ENCODE peak calls at places on chromosomes 13 and 19, in five cellular contexts. One of them, this sample, is unnamed.
A peak's percentile ranks its signal among the peaks of the same experiment; 100 is the strongest.

GRCh38 chr13:19810996-19811881 is 28.5 kb upstream of the PSPC1 start:
- DNase-seq in spleen: peak; percentile 7
- DNase-seq in mucosa of descending colon: no peak
- DNase-seq in cardiac fibroblast: peak; percentile 22
- DNase-seq in choroid plexus epithelial cell: peak; percentile 67
- DNase-seq in this sample: peak; percentile 9

GRCh38 chr19:51341066-51341465 is 873 bp downstream of the VSIG10L start:
- DNase-seq in spleen: no peak
- DNase-seq in mucosa of descending colon: peak; percentile 62
- DNase-seq in cardiac fibroblast: no peak
- DNase-seq in choroid plexus epithelial cell: no peak
- DNase-seq in this sample: no peak

GRCh38 chr19:1173845-1174809 is at the start of gene SBNO2:
- DNase-seq in spleen: peak; percentile 96
- DNase-seq in mucosa of descending colon: peak; percentile 93
- DNase-seq in cardiac fibroblast: peak; percentile 88
- DNase-seq in choroid plexus epithelial cell: peak; percentile 88
- DNase-seq in this sample: peak; percentile 82

GRCh38 chr19:18373892-18374629 is 11.9 kb upstream of the GDF15 start:
- DNase-seq in spleen: peak; percentile 96
- DNase-seq in mucosa of descending colon: peak; percentile 95
- DNase-seq in cardiac fibroblast: peak; percentile 99
- DNase-seq in choroid plexus epithelial cell: peak; percentile 100
- DNase-seq in this sample: peak; percentile 97

GRCh38 chr13:41581884-41582547 is 124.7 kb downstream of the RGCC start:
- DNase-seq in spleen: no peak
- DNase-seq in mucosa of descending colon: no peak
- DNase-seq in cardiac fibroblast: peak; percentile 45
- DNase-seq in choroid plexus epithelial cell: peak; percentile 52
- DNase-seq in this sample: no peak

GRCh38 chr13:38386421-38386820 is 36.8 kb downstream of the UFM1 start:
- DNase-seq in spleen: no peak
- DNase-seq in mucosa of descending colon: no peak
- DNase-seq in cardiac fibroblast: peak; percentile 50
- DNase-seq in choroid plexus epithelial cell: peak; percentile 60
- DNase-seq in this sample: peak; percentile 75

GRCh38 chr13:109874921-109875454 is 88.6 kb upstream of the IRS2 start:
- DNase-seq in spleen: no peak
- DNase-seq in mucosa of descending colon: no peak
- DNase-seq in cardiac fibroblast: peak; percentile 79
- DNase-seq in choroid plexus epithelial cell: peak; percentile 85
- DNase-seq in this sample: peak; percentile 76

GRCh38 chr19:49528211-49528771 is 488 bp downstream of the RCN3 start:
- DNase-seq in spleen: peak; percentile 77
- DNase-seq in mucosa of descending colon: no peak
- DNase-seq in cardiac fibroblast: peak; percentile 77
- DNase-seq in choroid plexus epithelial cell: peak; percentile 49
- DNase-seq in this sample: peak; percentile 81

GRCh38 chr13:109479991-109480696 is 306.2 kb downstream of the IRS2 start:
- DNase-seq in spleen: no peak
- DNase-seq in mucosa of descending colon: no peak
- DNase-seq in cardiac fibroblast: peak; percentile 74
- DNase-seq in choroid plexus epithelial cell: peak; percentile 89
- DNase-seq in this sample: peak; percentile 51

GRCh38 chr19:14516746-14517438 is 1.3 kb downstream of the DNAJB1 start:
- DNase-seq in spleen: no peak
- DNase-seq in mucosa of descending colon: no peak
- DNase-seq in cardiac fibroblast: no peak
- DNase-seq in choroid plexus epithelial cell: no peak
- DNase-seq in this sample: no peak

GRCh38 chr19:10292789-10293636 is 3.3 kb downstream of the ICAM5 start:
- DNase-seq in spleen: no peak
- DNase-seq in mucosa of descending colon: peak; percentile 66
- DNase-seq in cardiac fibroblast: no peak
- DNase-seq in choroid plexus epithelial cell: no peak
- DNase-seq in this sample: no peak

GRCh38 chr19:10290876-10291553 is 1.3 kb downstream of the ICAM5 start:
- DNase-seq in spleen: peak; percentile 88
- DNase-seq in mucosa of descending colon: peak; percentile 86
- DNase-seq in cardiac fibroblast: peak; percentile 44
- DNase-seq in choroid plexus epithelial cell: peak; percentile 59
- DNase-seq in this sample: peak; percentile 41

GRCh38 chr19:10291554-10292205 is 1.9 kb downstream of the ICAM5 start:
- DNase-seq in spleen: no peak
- DNase-seq in mucosa of descending colon: peak; percentile 61
- DNase-seq in cardiac fibroblast: no peak
- DNase-seq in choroid plexus epithelial cell: no peak
- DNase-seq in this sample: no peak

GRCh38 chr19:10293637-10294367 is 4.0 kb downstream of the ICAM5 start:
- DNase-seq in spleen: no peak
- DNase-seq in mucosa of descending colon: no peak
- DNase-seq in cardiac fibroblast: no peak
- DNase-seq in choroid plexus epithelial cell: no peak
- DNase-seq in this sample: no peak

GRCh38 chr19:10292206-10292788 is 2.5 kb downstream of the ICAM5 start:
- DNase-seq in spleen: peak; percentile 91
- DNase-seq in mucosa of descending colon: peak; percentile 93
- DNase-seq in cardiac fibroblast: peak; percentile 63
- DNase-seq in choroid plexus epithelial cell: peak; percentile 88
- DNase-seq in this sample: peak; percentile 70
- H3K4me3 ChIP-seq in spleen: peak overlapping the region; percentile 70
- H3K4me3 ChIP-seq in mucosa of descending colon: no peak overlapping the region
- H3K4me3 ChIP-seq in cardiac fibroblast: peak overlapping the region; percentile 47
- H3K4me3 ChIP-seq in choroid plexus epithelial cell: peak overlapping the region; percentile 60
- H3K4me3 ChIP-seq in this sample: peak overlapping the region; percentile 58

DNA sequence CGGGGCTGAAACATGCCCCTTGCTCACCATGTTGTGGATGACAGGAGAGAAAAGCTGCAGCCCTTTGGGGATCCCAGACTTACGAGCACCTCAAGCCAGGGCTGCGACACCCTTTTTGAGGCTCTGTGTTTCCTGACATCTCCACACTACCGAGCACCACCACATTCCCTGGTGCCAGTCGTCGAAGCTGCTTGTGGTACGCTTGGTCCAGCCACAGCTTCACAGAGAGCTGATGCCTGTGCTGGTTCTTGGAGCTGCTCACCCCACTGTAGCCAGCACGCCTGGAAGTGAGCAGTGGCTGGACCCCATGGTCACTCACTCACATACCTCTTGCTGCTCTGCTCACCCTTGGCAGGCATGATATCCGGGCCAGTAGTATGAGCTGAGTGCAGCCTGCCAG is 367.5 kb downstream of the SLITRK6 start:
- DNase-seq in spleen: no peak
- DNase-seq in mucosa of descending colon: no peak
- DNase-seq in cardiac fibroblast: no peak
- DNase-seq in choroid plexus epithelial cell: no peak
- DNase-seq in this sample: no peak
- TF ChIP-seq CTCF in spleen: no peak
- TF ChIP-seq CTCF in mucosa of descending colon: no peak
- TF ChIP-seq CTCF in cardiac fibroblast: no peak
- TF ChIP-seq CTCF in choroid plexus epithelial cell: no peak
- TF ChIP-seq CTCF in this sample: no peak

DNA sequence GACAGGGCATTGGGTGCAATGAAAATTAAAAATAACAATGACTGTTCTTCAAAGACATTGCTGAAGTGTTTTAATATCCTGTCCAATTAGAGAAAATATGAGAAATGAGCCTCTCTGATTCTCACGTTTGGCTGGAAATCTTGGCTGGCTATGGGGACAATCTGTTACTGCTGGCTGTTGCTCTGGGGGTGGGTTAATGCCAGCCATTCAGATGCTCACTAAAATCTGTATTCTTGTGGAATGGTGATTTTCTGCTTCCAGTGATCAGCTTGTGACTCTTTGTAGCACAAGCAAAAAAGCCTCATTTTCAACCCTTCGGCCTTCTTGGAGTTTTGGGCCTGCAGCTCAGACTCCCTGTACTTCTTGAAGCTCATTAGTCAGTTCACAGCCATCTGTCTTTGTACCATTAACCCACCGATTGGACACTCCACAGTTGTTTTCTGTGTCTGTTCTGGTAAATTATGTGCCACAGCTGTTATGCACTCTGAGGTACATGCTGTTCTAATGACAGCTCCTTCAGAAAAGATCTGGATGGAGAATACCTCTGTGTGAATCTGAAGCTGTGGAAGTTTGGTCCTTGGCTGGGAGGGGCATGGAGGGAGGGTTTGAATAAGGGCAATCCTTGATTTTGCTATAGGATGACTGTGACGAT is 310.7 kb downstream of the LMO7 start:
- DNase-seq in spleen: no peak
- DNase-seq in mucosa of descending colon: no peak
- DNase-seq in cardiac fibroblast: no peak
- DNase-seq in choroid plexus epithelial cell: no peak
- DNase-seq in this sample: no peak
- H3K4me3 ChIP-seq in spleen: no peak overlapping the region
- H3K4me3 ChIP-seq in mucosa of descending colon: no peak overlapping the region
- H3K4me3 ChIP-seq in cardiac fibroblast: no peak overlapping the region
- H3K4me3 ChIP-seq in choroid plexus epithelial cell: no peak overlapping the region
- H3K4me3 ChIP-seq in this sample: no peak overlapping the region

GRCh38 chr13:26111797-26112196 is 60.0 kb upstream of the SHISA2 start:
- DNase-seq in spleen: no peak
- DNase-seq in mucosa of descending colon: no peak
- DNase-seq in cardiac fibroblast: no peak
- DNase-seq in choroid plexus epithelial cell: no peak
- DNase-seq in this sample: no peak

GRCh38 chr13:26117620-26118019 is 65.8 kb upstream of the SHISA2 start:
- DNase-seq in spleen: no peak
- DNase-seq in mucosa of descending colon: no peak
- DNase-seq in cardiac fibroblast: no peak
- DNase-seq in choroid plexus epithelial cell: no peak
- DNase-seq in this sample: no peak

GRCh38 chr13:26112843-26113242 is 61.0 kb upstream of the SHISA2 start:
- DNase-seq in spleen: no peak
- DNase-seq in mucosa of descending colon: no peak
- DNase-seq in cardiac fibroblast: peak; percentile 7
- DNase-seq in choroid plexus epithelial cell: peak; percentile 51
- DNase-seq in this sample: no peak
- TF ChIP-seq CTCF in spleen: no peak
- TF ChIP-seq CTCF in mucosa of descending colon: no peak
- TF ChIP-seq CTCF in cardiac fibroblast: peak; percentile 19
- TF ChIP-seq CTCF in choroid plexus epithelial cell: peak; percentile 62
- TF ChIP-seq CTCF in this sample: peak; percentile 25

GRCh38 chr19:38304352-38304865 is 358 bp downstream of the C19orf33 start:
- DNase-seq in spleen: no peak
- DNase-seq in mucosa of descending colon: peak; percentile 68
- DNase-seq in cardiac fibroblast: no peak
- DNase-seq in choroid plexus epithelial cell: no peak
- DNase-seq in this sample: no peak
- H3K4me3 ChIP-seq in spleen: peak overlapping the region; percentile 63
- H3K4me3 ChIP-seq in mucosa of descending colon: peak overlapping the region; percentile 30
- H3K4me3 ChIP-seq in cardiac fibroblast: peak overlapping the region; percentile 19
- H3K4me3 ChIP-seq in choroid plexus epithelial cell: no peak overlapping the region
- H3K4me3 ChIP-seq in this sample: no peak overlapping the region

DNA sequence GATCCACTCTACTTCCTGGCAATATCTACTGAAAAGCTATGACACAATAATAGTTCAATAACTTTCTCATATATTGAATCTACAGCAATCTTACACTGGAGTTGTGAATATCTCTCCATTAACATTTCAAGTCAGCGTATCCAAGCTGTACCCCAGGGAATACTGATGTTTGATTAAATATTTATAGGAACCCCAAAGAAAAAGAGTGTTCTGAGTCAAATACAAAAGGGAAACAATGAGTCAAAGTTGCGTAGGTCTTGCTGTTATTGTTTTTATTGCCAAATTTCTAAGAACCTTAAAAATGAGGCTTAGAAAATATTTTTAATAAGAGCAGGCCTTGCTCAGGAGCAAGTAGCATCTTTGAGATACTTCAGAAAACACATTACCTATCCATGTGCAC is 415.5 kb downstream of the FGF14 start:
- DNase-seq in spleen: no peak
- DNase-seq in mucosa of descending colon: no peak
- DNase-seq in cardiac fibroblast: peak; percentile 67
- DNase-seq in choroid plexus epithelial cell: no peak
- DNase-seq in this sample: no peak
- TF ChIP-seq CTCF in spleen: no peak
- TF ChIP-seq CTCF in mucosa of descending colon: no peak
- TF ChIP-seq CTCF in cardiac fibroblast: no peak
- TF ChIP-seq CTCF in choroid plexus epithelial cell: no peak
- TF ChIP-seq CTCF in this sample: no peak

GRCh38 chr13:98567140-98567539 is 9.8 kb downstream of the STK24 start:
- DNase-seq in spleen: no peak
- DNase-seq in mucosa of descending colon: no peak
- DNase-seq in cardiac fibroblast: no peak
- DNase-seq in choroid plexus epithelial cell: no peak
- DNase-seq in this sample: no peak

GRCh38 chr13:98575876-98576214 is 1.1 kb downstream of the STK24 start:
- DNase-seq in spleen: no peak
- DNase-seq in mucosa of descending colon: no peak
- DNase-seq in cardiac fibroblast: no peak
- DNase-seq in choroid plexus epithelial cell: no peak
- DNase-seq in this sample: no peak

GRCh38 chr13:98575009-98575866 is 1.7 kb downstream of the STK24 start:
- DNase-seq in spleen: no peak
- DNase-seq in mucosa of descending colon: no peak
- DNase-seq in cardiac fibroblast: peak; percentile 40
- DNase-seq in choroid plexus epithelial cell: peak; percentile 56
- DNase-seq in this sample: peak; percentile 28

GRCh38 chr13:98571955-98572662 is 4.8 kb downstream of the STK24 start:
- DNase-seq in spleen: peak; percentile 76
- DNase-seq in mucosa of descending colon: peak; percentile 69
- DNase-seq in cardiac fibroblast: peak; percentile 50
- DNase-seq in choroid plexus epithelial cell: peak; percentile 37
- DNase-seq in this sample: peak; percentile 87

DNA sequence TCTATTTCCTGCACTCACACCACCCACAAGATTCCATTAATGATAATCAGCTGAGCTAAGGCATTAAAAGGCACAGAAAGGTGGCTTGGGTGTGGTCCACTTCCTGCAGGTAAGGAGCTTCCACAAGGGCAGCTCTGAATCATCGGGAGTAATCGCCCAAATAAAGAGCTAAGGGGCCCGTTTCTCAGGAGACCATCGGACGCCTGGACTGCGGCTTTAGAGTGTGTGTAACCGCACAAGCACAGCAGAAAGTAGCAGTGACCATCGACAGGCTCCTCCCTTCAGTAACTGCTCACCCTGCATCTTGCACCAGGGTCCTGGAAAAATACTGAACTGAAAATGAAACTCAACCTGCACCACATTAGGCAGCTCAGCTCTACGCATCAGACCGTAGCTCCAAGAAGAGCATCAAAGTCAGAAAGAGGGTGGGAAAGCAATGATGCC is 6.0 kb downstream of the STK24 start:
- DNase-seq in spleen: no peak
- DNase-seq in mucosa of descending colon: no peak
- DNase-seq in cardiac fibroblast: peak; percentile 42
- DNase-seq in choroid plexus epithelial cell: peak; percentile 35
- DNase-seq in this sample: no peak
- H3K4me3 ChIP-seq in spleen: peak overlapping the region; percentile 64
- H3K4me3 ChIP-seq in mucosa of descending colon: no peak overlapping the region
- H3K4me3 ChIP-seq in cardiac fibroblast: no peak overlapping the region
- H3K4me3 ChIP-seq in choroid plexus epithelial cell: no peak overlapping the region
- H3K4me3 ChIP-seq in this sample: peak overlapping the region; percentile 2

GRCh38 chr13:91045351-91046034 is 302.0 kb upstream of the MIR17HG start:
- DNase-seq in spleen: no peak
- DNase-seq in mucosa of descending colon: no peak
- DNase-seq in cardiac fibroblast: no peak
- DNase-seq in choroid plexus epithelial cell: peak; percentile 46
- DNase-seq in this sample: no peak
- TF ChIP-seq CTCF in spleen: no peak
- TF ChIP-seq CTCF in mucosa of descending colon: no peak
- TF ChIP-seq CTCF in cardiac fibroblast: no peak
- TF ChIP-seq CTCF in choroid plexus epithelial cell: peak; percentile 55
- TF ChIP-seq CTCF in this sample: no peak

This sample was measured in AG10803.